ENCODE peak calls at places on chromosomes 12 and 14, in five cellular contexts. A is astrocyte of the spinal cord, C is HCT116, T is neural crest cell, E is DMS 273 treated with DMSO at 0.1 percent for 48 hours. O is an unnamed sample.

GRCh38 chr12:63353559-63353958 is 202.6 kb upstream of the AVPR1A start:
- DNase-seq in E (no peak), A (peak), T (no peak), C (no peak), O (peak)

GRCh38 chr14:52272375-52272774 is 4.9 kb downstream of the PTGDR start:
- DNase-seq in E (no peak), C (peak), A (peak), T (no peak), O (no peak)

GRCh38 chr14:96148631-96149030 is 56.0 kb upstream of the BDKRB2 start:
- DNase-seq in C (no peak), E (no peak), A (no peak), T (no peak), O (no peak)

GRCh38 chr12:128572311-128572810 is 251.4 kb downstream of the SLC15A4 start:
- DNase-seq in C (no peak), T (no peak), A (no peak), E (no peak), O (no peak)

GRCh38 chr14:72701610-72702009 is 192.3 kb downstream of the DPF3 start:
- DNase-seq in T (no peak), C (no peak), A (no peak), E (no peak), O (no peak)

GRCh38 chr12:9687228-9687627 is 17.7 kb downstream of the CLEC2D start:
- DNase-seq in C (peak), E (no peak), T (no peak), A (peak), O (no peak)

GRCh38 chr14:76267322-76268012 is 108.5 kb upstream of the ESRRB start:
- DNase-seq in A (peak), E (peak), T (peak), C (no peak), O (no peak)

GRCh38 chr12:69834566-69834965 is 9.5 kb downstream of the MYRFL start:
- DNase-seq in A (no peak), E (no peak), C (no peak), T (no peak), O (no peak)

GRCh38 chr12:43345023-43345422 is 207.0 kb downstream of the ADAMTS20 start:
- DNase-seq in E (no peak), C (no peak), T (no peak), A (no peak), O (no peak)

GRCh38 chr12:92624236-92624635 is 78.6 kb upstream of the PLEKHG7 start:
- DNase-seq in T (no peak), A (peak), E (no peak), C (no peak), O (no peak)

GRCh38 chr14:54377501-54377900 is 19.3 kb upstream of the CDKN3 start:
- DNase-seq in E (no peak), T (no peak), C (no peak), A (no peak), O (no peak)

GRCh38 chr12:90253142-90253541 is 544.5 kb upstream of the ATP2B1 start:
- DNase-seq in T (no peak), C (no peak), E (no peak), A (no peak), O (no peak)

GRCh38 chr14:89237923-89238529 is 179.0 kb downstream of the FOXN3 start:
- DNase-seq in C (no peak), E (no peak), A (peak), T (no peak), O (no peak)

GRCh38 chr12:5246196-5246595 is 185.7 kb upstream of the NTF3 start:
- DNase-seq in E (no peak), C (no peak), T (no peak), A (no peak), O (no peak)

GRCh38 chr14:90514015-90514398 is 117.2 kb downstream of the CALM1 start:
- DNase-seq in E (no peak), A (no peak), T (no peak), C (no peak), O (no peak)

GRCh38 chr12:59787610-59788009 is 191.8 kb downstream of the SLC16A7 start:
- DNase-seq in T (no peak), C (no peak), A (no peak), E (no peak), O (no peak)

GRCh38 chr12:96230646-96231045 is 36.5 kb downstream of the ELK3 start:
- DNase-seq in A (no peak), E (no peak), C (no peak), T (no peak), O (no peak)

GRCh38 chr12:9674226-9674590 is 4.7 kb downstream of the CLEC2D start:
- DNase-seq in A (no peak), T (no peak), C (no peak), E (no peak), O (no peak)

GRCh38 chr12:120350576-120351350 is 18.2 kb downstream of the MSI1 start:
- DNase-seq in C (no peak), E (no peak), A (no peak), T (no peak), O (no peak)

GRCh38 chr12:85923767-85924331 is 49.8 kb downstream of the NTS start:
- DNase-seq in A (peak), T (no peak), C (peak), E (no peak), O (peak)

GRCh38 chr12:68932123-68932700 is 759 bp downstream of the CPM start:
- DNase-seq in C (no peak), A (no peak), E (no peak), T (no peak), O (no peak)

GRCh38 chr12:57631566-57632368 is 1.2 kb downstream of the B4GALNT1 start:
- DNase-seq in C (no peak), A (no peak), T (peak), E (no peak), O (no peak)

GRCh38 chr12:89949457-89950195 is 241.0 kb upstream of the ATP2B1 start:
- DNase-seq in C (no peak), E (no peak), T (no peak), A (peak), O (peak)

GRCh38 chr12:13437541-13437940 is 241.0 kb downstream of the EMP1 start:
- DNase-seq in E (no peak), T (no peak), C (peak), A (no peak), O (no peak)

GRCh38 chr12:11642785-11643184 is 6.7 kb upstream of the ETV6 start:
- DNase-seq in T (no peak), C (no peak), A (no peak), E (no peak), O (no peak)

GRCh38 chr12:6432991-6433390 is 11.8 kb upstream of the CD27 start:
- DNase-seq in E (no peak), A (no peak), C (no peak), T (no peak), O (no peak)

GRCh38 chr12:111349101-111349747 is 19.7 kb downstream of the PHETA1 start:
- DNase-seq in T (no peak), A (no peak), E (no peak), C (no peak), O (no peak)

GRCh38 chr14:63563370-63564026 is 20.3 kb upstream of the PPP2R5E start:
- DNase-seq in E (no peak), A (peak), C (no peak), T (no peak), O (peak)

GRCh38 chr12:109461846-109462766 is 15.0 kb downstream of the KCTD10 start:
- DNase-seq in T (no peak), A (peak), C (no peak), E (no peak), O (peak)

GRCh38 chr12:105013892-105014291 is 27.8 kb downstream of the NOPCHAP1 start:
- DNase-seq in A (peak), T (no peak), C (no peak), E (no peak), O (no peak)

GRCh38 chr14:98889836-98890185 is 382.2 kb downstream of the BCL11B start:
- DNase-seq in C (no peak), E (no peak), A (no peak), T (no peak), O (no peak)